ENCODE peak calls at places on chromosomes 16 and 17, in nine cellular contexts. A is mesenchymal stem cell; T is H7; X is thyroid gland; Q is osteoblast; O is AG04450; V is A673; J is neuronal stem cell; P is effector memory CD4-positive, alpha-beta T cell. U is an unnamed sample.

GRCh38 chr17:77354420-77354720 is 213.6 kb downstream of the SEC14L1 start:
- DNase-seq in T (no peak), J (no peak), X (no peak), Q (no peak), A (no peak), V (no peak), O (no peak), P (no peak), U (no peak)

GRCh38 chr17:61474235-61474927 is 22.2 kb downstream of the TBX4 start:
- DNase-seq in Q (no peak), X (no peak), P (no peak), A (no peak), V (no peak), T (no peak), J (no peak), O (no peak), U (no peak)

GRCh38 chr16:50657251-50657650 is 23.9 kb downstream of the SNX20 start:
- DNase-seq in V (no peak), A (no peak), O (no peak), Q (no peak), X (no peak), T (no peak), P (no peak), J (no peak), U (peak; percentile 13)

GRCh38 chr16:3189869-3190268 is 1.9 kb downstream of the OR1F1 start:
- DNase-seq in X (no peak), O (no peak), A (peak; percentile 35), V (no peak), P (no peak), T (no peak), J (no peak), Q (no peak), U (no peak)

GRCh38 chr17:67246648-67247415 is 1.8 kb upstream of the HELZ start:
- DNase-seq in Q (no peak), O (no peak), A (peak; percentile 67), V (no peak), X (peak; percentile 82), T (peak; percentile 56), J (no peak), P (peak; percentile 58), U (peak; percentile 59)

GRCh38 chr17:62804822-62805221 is 3.3 kb downstream of the MARCHF10 start:
- DNase-seq in Q (peak; percentile 88), A (peak; percentile 84), X (no peak), V (no peak), P (no peak), O (no peak), T (no peak), J (no peak), U (peak; percentile 62)

GRCh38 chr17:18371455-18371854 is 6.1 kb upstream of the EVPLL start:
- DNase-seq in T (no peak), Q (no peak), X (no peak), V (no peak), P (no peak), O (no peak), J (no peak), A (no peak), U (no peak)

GRCh38 chr16:2716101-2716885 is 3.7 kb downstream of the PRSS27 start:
- DNase-seq in O (no peak), T (no peak), P (no peak), J (no peak), A (no peak), X (no peak), Q (peak; percentile 48), V (no peak), U (no peak)

GRCh38 chr17:7109461-7110322 is 4.9 kb downstream of the ASGR2 start:
- DNase-seq in O (no peak), Q (peak; percentile 61), X (no peak), P (no peak), J (no peak), A (no peak), V (no peak), T (no peak), U (no peak)

GRCh38 chr17:74147966-74148365 is 55.5 kb upstream of the RPL38 start:
- DNase-seq in P (no peak), Q (no peak), V (no peak), T (no peak), X (no peak), J (no peak), A (no peak), O (no peak), U (no peak)

GRCh38 chr16:73163238-73163795 is 115.4 kb upstream of the ZFHX3 start:
- DNase-seq in Q (no peak), P (no peak), T (no peak), V (no peak), A (peak; percentile 17), X (no peak), O (no peak), J (no peak), U (peak; percentile 84)

GRCh38 chr17:64155751-64156544 is 26.0 kb upstream of the ERN1 start:
- DNase-seq in J (no peak), X (peak; percentile 69), A (peak; percentile 9), V (no peak), T (peak; percentile 27), Q (no peak), P (no peak), O (no peak), U (peak; percentile 36)

GRCh38 chr16:14198012-14198411 is 126.9 kb downstream of the MRTFB start:
- DNase-seq in T (no peak), V (no peak), Q (no peak), O (no peak), X (no peak), J (no peak), P (no peak), A (no peak), U (no peak)

GRCh38 chr16:19524356-19524865 is 669 bp downstream of the CCP110 start:
- DNase-seq in Q (peak; percentile 71), J (peak; percentile 3), V (no peak), X (no peak), P (no peak), O (no peak), T (peak; percentile 30), A (peak; percentile 32), U (no peak)

GRCh38 chr17:72136692-72137550 is 16.1 kb downstream of the SOX9 start:
- DNase-seq in A (no peak), P (no peak), T (no peak), X (no peak), J (no peak), Q (no peak), V (no peak), O (no peak), U (peak; percentile 62)

GRCh38 chr17:979539-980405 is at the start of gene NXN:
- DNase-seq in T (peak; percentile 99), X (peak; percentile 79), J (peak; percentile 83), Q (peak; percentile 98), P (peak; percentile 78), V (peak; percentile 74), A (peak; percentile 66), O (no peak), U (peak; percentile 80)

GRCh38 chr16:30912794-30913412 is 10.5 kb upstream of the FBXL19 start:
- DNase-seq in P (no peak), X (no peak), J (no peak), T (peak; percentile 23), O (no peak), A (no peak), V (no peak), Q (no peak), U (no peak)

GRCh38 chr17:71978435-71978834 is 142.4 kb upstream of the SOX9 start:
- DNase-seq in J (no peak), X (no peak), O (no peak), P (no peak), Q (no peak), T (no peak), V (no peak), A (no peak), U (no peak)

GRCh38 chr16:4414187-4414909 is 2.0 kb downstream of the CORO7 start:
- DNase-seq in J (no peak), X (no peak), T (no peak), O (no peak), V (no peak), A (peak; percentile 48), Q (peak; percentile 65), P (peak; percentile 84), U (no peak)

GRCh38 chr17:55388842-55389241 is 32.8 kb downstream of the MMD start:
- DNase-seq in Q (peak; percentile 14), T (no peak), J (peak; percentile 55), A (no peak), V (no peak), X (no peak), O (no peak), P (no peak), U (no peak)
- H3K4me3 ChIP-seq in Q (no peak overlapping the region), T (no peak overlapping the region), J (no peak overlapping the region), A (no peak overlapping the region), V (no peak overlapping the region), X (no peak overlapping the region), O (no peak overlapping the region), P (no peak overlapping the region), U (no peak overlapping the region)

GRCh38 chr17:13437966-13438779 is 163.6 kb downstream of the HS3ST3A1 start:
- DNase-seq in O (no peak), Q (peak; percentile 76), A (peak; percentile 10), J (peak; percentile 75), P (no peak), T (no peak), X (no peak), V (no peak), U (peak; percentile 77)

GRCh38 chr17:13435230-13435629 is 166.5 kb downstream of the HS3ST3A1 start:
- DNase-seq in Q (no peak), V (no peak), J (no peak), X (no peak), O (no peak), A (no peak), T (no peak), P (no peak), U (no peak)
- H3K4me3 ChIP-seq in Q (no peak overlapping the region), V (no peak overlapping the region), J (no peak overlapping the region), X (no peak overlapping the region), O (no peak overlapping the region), A (no peak overlapping the region), T (no peak overlapping the region), P (no peak overlapping the region), U (no peak overlapping the region)

GRCh38 chr16:57261806-57262205 is 16.7 kb downstream of the ARL2BP start:
- DNase-seq in T (no peak), O (no peak), P (no peak), V (no peak), A (no peak), Q (no peak), X (no peak), J (no peak), U (no peak)
- H3K4me3 ChIP-seq in T (no peak overlapping the region), O (no peak overlapping the region), P (no peak overlapping the region), V (no peak overlapping the region), A (no peak overlapping the region), Q (no peak overlapping the region), X (no peak overlapping the region), J (no peak overlapping the region), U (no peak overlapping the region)

DNA sequence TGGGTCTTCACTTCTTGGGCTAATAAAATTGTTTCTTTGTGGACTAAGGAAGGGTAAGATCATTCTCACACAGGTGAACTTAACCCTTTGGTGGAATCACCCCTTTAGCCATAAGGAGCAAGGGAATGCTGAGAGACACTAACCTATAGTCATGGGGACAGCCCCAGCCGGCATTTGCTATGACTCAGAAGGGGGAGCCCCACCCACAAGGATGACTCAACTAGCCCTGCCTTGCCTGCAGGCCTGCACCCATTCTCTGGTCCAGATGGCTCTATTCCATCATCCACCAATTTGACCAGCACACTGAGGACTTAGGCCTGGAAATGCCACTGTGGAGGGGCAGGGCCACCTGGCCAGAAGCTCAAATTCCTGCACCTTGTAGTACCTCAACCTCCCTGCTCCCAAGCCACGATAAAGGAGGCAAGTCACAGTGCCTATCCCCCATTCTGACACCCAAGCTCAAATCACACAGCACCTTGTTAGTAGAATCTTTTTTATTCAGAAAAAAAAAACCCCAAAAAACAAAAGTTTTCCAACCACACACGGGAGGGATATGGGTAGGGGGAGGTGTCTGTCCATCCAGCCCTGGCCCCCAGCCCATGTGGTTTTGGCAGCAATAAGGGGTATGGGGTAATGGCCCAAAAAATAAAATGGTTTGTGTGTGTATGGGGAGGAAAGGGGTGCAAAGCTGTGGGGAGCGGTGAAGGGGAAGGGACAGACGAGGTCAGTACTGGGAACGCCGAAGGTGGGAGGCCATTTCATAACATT is 3.0 kb downstream of the PFN1 start:
- DNase-seq in O (peak; percentile 75), A (peak; percentile 93), P (peak; percentile 71), Q (peak; percentile 99), V (peak; percentile 73), X (peak; percentile 37), J (no peak), T (peak; percentile 72), U (peak; percentile 91)
- H3K4me3 ChIP-seq in O (peak overlapping the region; percentile 99), A (no peak overlapping the region), P (peak overlapping the region; percentile 46), Q (peak overlapping the region; percentile 96), V (peak overlapping the region; percentile 100), X (no peak overlapping the region), J (no peak overlapping the region), T (no peak overlapping the region), U (peak overlapping the region; percentile 99)